ENCODE peak calls at places on chromosomes 16 and 17, in five cellular contexts. K, Y, J, E and V are unnamed samples.

GRCh38 chr17:55845385-55845784 is 94.5 kb downstream of the PCTP start:
- ATAC-seq in Y (no peak), K (peak; percentile 55), E (no peak), J (peak; percentile 93), V (peak; percentile 86)

GRCh38 chr16:87661561-87661960 is 59.3 kb downstream of the JPH3 start:
- ATAC-seq in Y (peak; percentile 84), J (peak; percentile 41), E (peak; percentile 60), K (peak; percentile 76), V (no peak)

GRCh38 chr17:9475259-9475658 is 100.4 kb downstream of the STX8 start:
- ATAC-seq in J (no peak), Y (no peak), K (no peak), E (no peak), V (no peak)

GRCh38 chr17:27612160-27612767 is 18.7 kb upstream of the LGALS9 start:
- ATAC-seq in J (peak; percentile 62), K (no peak), Y (no peak), E (no peak), V (peak; percentile 35)

GRCh38 chr17:61454932-61455753 is 2.9 kb downstream of the TBX4 start:
- ATAC-seq in Y (no peak), J (no peak), E (no peak), K (peak; percentile 85), V (no peak)

GRCh38 chr17:58184308-58184985 is 8.1 kb upstream of the EPX start:
- ATAC-seq in K (no peak), Y (peak; percentile 79), J (no peak), E (no peak), V (no peak)

GRCh38 chr17:68355093-68355492 is 63.8 kb downstream of the ARSG start:
- ATAC-seq in J (no peak), E (no peak), Y (no peak), K (no peak), V (no peak)

GRCh38 chr17:59361386-59361785 is 29.9 kb downstream of the YPEL2 start:
- ATAC-seq in E (no peak), J (no peak), K (no peak), Y (no peak), V (no peak)

GRCh38 chr16:69397821-69398521 is 12.2 kb upstream of the TERF2 start:
- ATAC-seq in E (peak; percentile 53), Y (peak; percentile 84), J (peak; percentile 60), K (peak; percentile 88), V (peak; percentile 66)

GRCh38 chr16:405548-406506 is 4.1 kb downstream of the DECR2 start:
- ATAC-seq in E (no peak), Y (no peak), J (no peak), K (peak; percentile 52), V (no peak)

GRCh38 chr17:78034429-78035091 is 76.1 kb downstream of the TNRC6C start:
- ATAC-seq in J (no peak), K (no peak), Y (no peak), E (no peak), V (no peak)

GRCh38 chr17:38583176-38583575 is 22.6 kb downstream of the SRCIN1 start:
- ATAC-seq in E (no peak), J (no peak), K (no peak), Y (no peak), V (no peak)

GRCh38 chr17:7233701-7234099 is 617 bp downstream of the DVL2 start:
- ATAC-seq in Y (peak; percentile 25), K (peak; percentile 12), E (peak; percentile 22), J (peak; percentile 5), V (no peak)

DNA sequence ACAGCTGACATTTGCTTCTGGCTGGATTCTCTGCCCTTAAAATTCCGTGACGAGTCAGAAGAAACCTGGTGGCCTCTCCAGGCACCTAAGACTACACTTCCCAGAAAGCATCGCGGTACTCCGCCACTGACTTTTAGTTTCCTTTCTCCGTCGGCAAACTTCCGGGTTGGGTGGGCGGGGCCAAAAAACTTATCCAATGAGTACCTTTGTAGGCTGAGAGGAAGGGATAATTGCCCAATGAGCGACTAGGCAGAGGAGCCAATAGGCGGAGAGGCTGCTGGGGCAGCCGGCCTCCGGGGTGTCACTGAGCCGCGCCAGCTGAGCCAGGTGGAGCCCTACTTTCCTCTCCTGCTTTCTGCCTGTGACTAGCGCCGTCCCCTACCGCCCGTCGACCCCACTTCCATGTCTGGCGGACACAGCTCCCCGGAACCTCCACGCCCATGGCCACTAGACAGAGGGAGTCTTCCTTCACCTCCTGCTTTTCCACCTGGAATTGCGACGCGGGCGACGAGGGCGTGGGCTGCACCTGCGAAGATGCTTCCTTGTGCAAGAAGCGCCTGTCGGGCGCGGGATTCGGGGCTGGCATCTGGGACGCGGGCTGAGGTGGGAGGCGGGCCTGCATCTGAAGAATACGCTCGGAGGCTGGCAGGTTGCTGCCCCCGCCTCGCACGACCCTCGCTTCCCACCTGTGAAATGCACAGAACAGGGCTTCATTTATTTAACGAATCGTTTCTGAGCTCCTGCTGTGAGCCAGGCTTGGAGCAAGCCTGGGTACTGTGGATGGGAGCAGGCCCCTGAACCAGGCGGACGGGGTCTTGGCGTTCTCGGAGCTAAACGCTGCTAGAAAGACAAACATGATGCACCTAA is 16.5 kb upstream of the ARHGAP17 start:
- ATAC-seq in Y (peak; percentile 100), K (peak; percentile 99), E (peak; percentile 98), J (peak; percentile 98), V (peak; percentile 99)
- TF ChIP-seq POLR2AphosphoS5 in Y (peak; percentile 21), K (peak; percentile 80), E (peak; percentile 81), J (peak; percentile 59), V (peak; percentile 61)

GRCh38 chr16:48434653-48435318 is 49.6 kb upstream of the SIAH1 start:
- ATAC-seq in E (peak; percentile 5), J (peak; percentile 75), Y (no peak), K (peak; percentile 61), V (peak; percentile 46)
- TF ChIP-seq EP300 in E (no peak), J (no peak), Y (no peak), K (no peak), V (no peak)

DNA sequence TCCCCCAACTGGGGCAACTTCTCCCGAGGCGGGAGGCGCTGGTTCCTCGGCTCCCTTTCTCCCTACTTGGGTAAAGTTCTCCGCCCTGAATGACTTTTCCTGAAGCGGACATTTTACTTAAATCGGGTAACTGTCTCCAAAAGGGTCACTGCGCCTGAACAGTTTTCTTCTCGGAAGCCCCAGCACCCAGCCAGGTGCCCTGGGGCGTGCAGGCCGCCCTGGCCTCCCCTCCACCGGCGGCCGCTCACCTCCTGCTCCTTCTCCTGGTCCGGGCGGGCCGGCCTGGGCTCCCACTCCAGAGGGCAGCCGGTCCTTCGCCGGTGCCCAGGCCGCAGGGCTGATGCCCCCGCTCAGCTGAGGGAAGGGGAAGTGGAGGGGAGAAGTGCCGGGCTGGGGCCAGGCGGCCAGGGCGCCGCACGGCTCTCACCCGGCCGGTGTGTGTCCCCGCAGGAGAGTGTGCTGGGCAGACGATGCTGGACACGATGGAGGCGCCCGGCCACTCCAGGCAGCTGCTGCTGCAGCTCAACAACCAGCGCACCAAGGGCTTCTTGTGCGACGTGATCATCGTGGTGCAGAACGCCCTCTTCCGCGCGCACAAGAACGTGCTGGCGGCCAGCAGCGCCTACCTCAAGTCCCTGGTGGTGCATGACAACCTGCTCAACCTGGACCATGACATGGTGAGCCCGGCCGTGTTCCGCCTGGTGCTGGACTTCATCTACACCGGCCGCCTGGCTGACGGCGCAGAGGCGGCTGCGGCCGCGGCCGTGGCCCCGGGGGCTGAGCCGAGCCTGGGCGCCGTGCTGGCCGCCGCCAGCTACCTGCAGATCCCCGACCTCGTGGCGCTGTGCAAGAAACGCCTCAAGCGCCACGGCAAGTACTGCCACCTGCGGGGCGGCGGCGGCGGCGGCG is 1.6 kb downstream of the HIC1 start:
- ATAC-seq in E (peak; percentile 9), Y (no peak), K (no peak), J (no peak), V (no peak)
- H3K36me3 ChIP-seq in E (peaks cover 4% of the 10 kb centered on the region), Y (no peaks in the 10 kb centered on the region), K (no peaks in the 10 kb centered on the region), J (peaks cover 12% of the 10 kb centered on the region), V (peaks cover 41% of the 10 kb centered on the region)

GRCh38 chr17:36937001-36937960 is at the start of gene LHX1:
- ATAC-seq in Y (peak; percentile 10), E (no peak), J (no peak), K (no peak), V (no peak)
- TF ChIP-seq POLR2AphosphoS5 in Y (no peak), E (no peak), J (no peak), K (no peak), V (peak; percentile 34)

GRCh38 chr17:75514299-75515228 is 773 bp downstream of the CASKIN2 start:
- ATAC-seq in J (peak; percentile 0), K (peak; percentile 8), Y (peak; percentile 0), E (no peak), V (no peak)

GRCh38 chr17:75513667-75514052 is 1.7 kb downstream of the CASKIN2 start:
- ATAC-seq in K (no peak), E (no peak), J (no peak), Y (no peak), V (no peak)

GRCh38 chr17:75511270-75511609 is 4.1 kb downstream of the CASKIN2 start:
- ATAC-seq in K (no peak), J (no peak), Y (no peak), E (no peak), V (no peak)

GRCh38 chr17:75511610-75512575 is 3.4 kb downstream of the CASKIN2 start:
- ATAC-seq in J (no peak), E (no peak), K (peak; percentile 37), Y (peak; percentile 50), V (no peak)

DNA sequence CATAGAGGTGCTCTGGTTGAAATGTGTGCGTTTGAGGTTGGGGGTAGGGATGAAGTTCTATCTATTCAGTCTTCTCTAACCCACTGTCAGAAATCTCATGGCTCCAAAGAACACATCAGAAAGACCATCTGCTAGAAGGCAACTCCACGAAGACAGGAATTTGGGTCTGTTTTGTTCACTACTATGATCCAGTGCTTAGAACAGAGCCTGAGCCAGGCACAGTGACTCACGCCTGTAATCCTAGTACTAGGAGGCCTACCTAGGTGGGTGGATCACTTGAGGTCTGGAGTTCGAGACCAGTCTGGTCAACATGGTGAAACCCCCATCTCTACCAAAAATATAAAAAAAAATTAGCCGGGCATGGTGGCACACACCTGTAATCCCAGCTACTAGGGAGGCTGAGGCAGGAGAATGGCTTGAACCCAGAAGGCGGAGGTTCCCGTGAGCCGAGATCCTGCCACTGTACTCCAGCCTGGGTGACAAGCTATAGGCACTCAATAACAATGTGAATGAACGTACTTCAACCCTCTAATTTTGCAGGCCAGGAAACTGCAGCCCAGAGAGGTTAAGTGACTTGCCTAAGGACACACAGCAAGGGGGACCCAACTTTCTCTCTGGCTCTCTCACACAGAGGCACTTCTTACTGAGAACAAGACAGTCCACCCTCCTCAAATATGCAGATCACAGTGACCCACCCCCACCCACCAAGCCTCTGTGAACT is 2.2 kb downstream of the CASKIN2 start:
- ATAC-seq in E (no peak), K (no peak), J (no peak), Y (no peak), V (no peak)
- TF ChIP-seq EP300 in E (no peak), K (no peak), J (no peak), Y (no peak), V (no peak)

GRCh38 chr17:37538991-37539659 is 49.4 kb downstream of the DUSP14 start:
- ATAC-seq in E (no peak), J (no peak), Y (no peak), K (no peak), V (no peak)
- H3K36me3 ChIP-seq in E (peaks cover 39% of the 10 kb centered on the region), J (peaks cover 92% of the 10 kb centered on the region), Y (peaks cover 75% of the 10 kb centered on the region), K (peaks cover 77% of the 10 kb centered on the region), V (peaks cover 97% of the 10 kb centered on the region)